ENCODE peak calls at places on chromosomes 5 and 9, in seven cellular contexts. Z, J, N, H, E, K and W are unnamed samples.

GRCh38 chr9:96203867-96204412 is 98.0 kb downstream of the HSD17B3 start:
- DNase-seq in Z (no peak), J (no peak), N (no peak), H (no peak), E (peak), K (no peak), W (no peak)

GRCh38 chr5:137370096-137370495 is 129.0 kb downstream of the SPOCK1 start:
- DNase-seq in Z (no peak), J (no peak), N (no peak), H (no peak), E (no peak), K (no peak), W (no peak)

GRCh38 chr5:175842506-175842905 is 28.9 kb upstream of the CPLX2 start:
- DNase-seq in Z (no peak), J (no peak), N (no peak), H (no peak), E (no peak), K (no peak), W (no peak)

GRCh38 chr9:4117835-4118610 is 181.8 kb downstream of the GLIS3 start:
- DNase-seq in Z (peak), J (no peak), N (no peak), H (no peak), E (no peak), K (peak), W (peak)

GRCh38 chr5:55534436-55535198 is at the start of gene PLPP1:
- DNase-seq in Z (peak), J (peak), N (peak), H (peak), E (peak), K (peak), W (peak)

GRCh38 chr9:112332272-112332671 is 1.1 kb downstream of the PTBP3 start:
- DNase-seq in Z (no peak), J (no peak), N (no peak), H (no peak), E (no peak), K (no peak), W (no peak)

GRCh38 chr5:110258460-110258859 is 468.0 kb downstream of the TMEM232 start:
- DNase-seq in Z (no peak), J (no peak), N (no peak), H (no peak), E (no peak), K (no peak), W (no peak)

GRCh38 chr9:121299467-121300282 is 31.7 kb downstream of the GSN start:
- DNase-seq in Z (no peak), J (peak), N (no peak), H (peak), E (peak), K (peak), W (peak)

GRCh38 chr5:142245776-142246175 is 79.0 kb downstream of the SPRY4 start:
- DNase-seq in Z (no peak), J (no peak), N (no peak), H (no peak), E (no peak), K (no peak), W (no peak)

GRCh38 chr5:124661317-124662141 is 84.9 kb downstream of the ZNF608 start:
- DNase-seq in Z (peak), J (no peak), N (peak), H (peak), E (no peak), K (no peak), W (no peak)

GRCh38 chr9:126398403-126399058 is 71.9 kb downstream of the MVB12B start:
- DNase-seq in Z (peak), J (peak), N (peak), H (peak), E (peak), K (peak), W (peak)

GRCh38 chr5:36662291-36662851 is 56.0 kb downstream of the SLC1A3 start:
- DNase-seq in Z (no peak), J (no peak), N (no peak), H (no peak), E (no peak), K (no peak), W (no peak)
- TF ChIP-seq POLR2A in Z (no peak), J (no peak), N (no peak), H (no peak), E (no peak), K (no peak), W (no peak)

GRCh38 chr5:122701640-122702523 is 73.0 kb upstream of the SNX2 start:
- DNase-seq in Z (no peak), J (no peak), N (no peak), H (no peak), E (no peak), K (no peak), W (no peak)
- TF ChIP-seq POLR2A in Z (no peak), J (no peak), N (no peak), H (no peak), E (no peak), K (no peak), W (peak)

GRCh38 chr5:34464820-34465219 is 191.3 kb upstream of the RAI14 start:
- DNase-seq in Z (no peak), J (no peak), N (no peak), H (no peak), E (no peak), K (no peak), W (no peak)

GRCh38 chr5:34469971-34470370 is 186.2 kb upstream of the RAI14 start:
- DNase-seq in Z (no peak), J (no peak), N (no peak), H (no peak), E (no peak), K (no peak), W (no peak)

DNA sequence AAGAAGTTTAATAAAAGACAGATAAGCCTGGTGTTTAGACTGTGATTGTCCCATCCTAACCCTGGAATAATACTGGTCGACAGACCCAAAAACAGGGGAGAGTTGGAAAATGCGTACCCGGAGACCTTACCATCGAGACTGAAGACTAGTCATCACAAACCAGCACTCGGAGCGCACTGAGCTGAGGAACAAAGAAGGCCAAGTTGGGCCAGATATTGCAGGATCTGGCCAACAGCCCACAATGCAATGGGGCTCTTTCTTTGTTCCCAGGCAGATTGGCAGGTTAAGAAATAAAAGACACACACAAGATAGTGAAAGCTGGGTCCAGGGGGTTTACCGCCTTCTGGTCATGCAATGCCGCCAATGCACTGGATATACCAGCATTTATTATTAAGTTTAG is 188.7 kb upstream of the RAI14 start:
- DNase-seq in Z (no peak), J (no peak), N (no peak), H (no peak), E (no peak), K (no peak), W (no peak)
- TF ChIP-seq POLR2A in Z (no peak), J (no peak), N (no peak), H (no peak), E (no peak), K (no peak), W (no peak)

GRCh38 chr9:122347348-122348287 is 23.2 kb upstream of the PTGS1 start:
- DNase-seq in Z (peak), J (no peak), N (no peak), H (no peak), E (no peak), K (no peak), W (no peak)

GRCh38 chr9:122348288-122348777 is 22.5 kb upstream of the PTGS1 start:
- DNase-seq in Z (no peak), J (no peak), N (no peak), H (no peak), E (no peak), K (no peak), W (no peak)

GRCh38 chr9:122349201-122349600 is 21.6 kb upstream of the PTGS1 start:
- DNase-seq in Z (no peak), J (no peak), N (no peak), H (no peak), E (no peak), K (no peak), W (no peak)

GRCh38 chr9:122348791-122349190 is 22.0 kb upstream of the PTGS1 start:
- DNase-seq in Z (peak), J (no peak), N (no peak), H (no peak), E (no peak), K (no peak), W (no peak)

DNA sequence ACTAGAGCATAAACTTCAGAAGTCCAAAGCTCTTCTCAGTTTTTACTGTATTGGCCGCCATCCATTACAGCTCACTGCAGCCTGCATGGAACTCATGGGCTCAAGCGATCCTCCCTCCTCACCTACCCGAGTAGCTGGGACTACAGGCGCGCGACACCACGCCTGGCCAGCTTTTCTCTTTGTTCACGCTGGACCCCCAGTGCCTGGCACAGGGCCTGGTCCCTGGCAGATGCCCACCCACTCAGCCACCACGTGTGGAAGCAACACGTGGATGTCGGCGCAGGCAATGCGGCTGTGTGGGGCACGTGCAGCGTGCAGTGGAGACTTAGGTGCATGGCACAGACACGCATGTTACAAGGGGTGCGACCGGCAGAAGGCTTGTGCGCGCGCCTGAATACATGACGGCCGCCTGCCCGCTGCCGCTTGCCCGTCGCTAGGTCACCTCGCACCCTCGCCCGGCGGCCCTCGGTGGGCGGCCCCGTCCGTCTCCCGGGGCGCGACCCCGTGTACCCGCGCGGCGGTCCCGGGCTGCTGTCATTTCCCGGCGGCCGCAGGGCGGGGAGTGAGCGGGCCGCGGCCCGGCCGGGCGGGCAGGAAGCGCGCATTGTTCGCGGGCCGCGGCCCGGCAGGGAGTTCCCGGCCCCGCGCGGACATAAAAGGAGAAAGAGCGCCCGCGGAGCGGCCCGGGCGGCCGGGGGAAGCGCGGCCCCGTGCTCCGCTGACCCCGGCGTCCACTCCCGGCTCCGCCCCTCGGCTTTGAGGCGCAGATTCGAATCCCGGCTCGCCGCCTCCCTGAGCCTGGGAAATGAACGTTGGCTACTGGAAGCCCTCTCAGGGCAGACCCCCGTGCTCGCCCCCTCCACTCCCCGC is 24.1 kb upstream of the PTGS1 start:
- DNase-seq in Z (peak), J (peak), N (no peak), H (peak), E (no peak), K (peak), W (no peak)
- TF ChIP-seq POLR2A in Z (no peak), J (peak), N (no peak), H (no peak), E (no peak), K (no peak), W (no peak)

DNA sequence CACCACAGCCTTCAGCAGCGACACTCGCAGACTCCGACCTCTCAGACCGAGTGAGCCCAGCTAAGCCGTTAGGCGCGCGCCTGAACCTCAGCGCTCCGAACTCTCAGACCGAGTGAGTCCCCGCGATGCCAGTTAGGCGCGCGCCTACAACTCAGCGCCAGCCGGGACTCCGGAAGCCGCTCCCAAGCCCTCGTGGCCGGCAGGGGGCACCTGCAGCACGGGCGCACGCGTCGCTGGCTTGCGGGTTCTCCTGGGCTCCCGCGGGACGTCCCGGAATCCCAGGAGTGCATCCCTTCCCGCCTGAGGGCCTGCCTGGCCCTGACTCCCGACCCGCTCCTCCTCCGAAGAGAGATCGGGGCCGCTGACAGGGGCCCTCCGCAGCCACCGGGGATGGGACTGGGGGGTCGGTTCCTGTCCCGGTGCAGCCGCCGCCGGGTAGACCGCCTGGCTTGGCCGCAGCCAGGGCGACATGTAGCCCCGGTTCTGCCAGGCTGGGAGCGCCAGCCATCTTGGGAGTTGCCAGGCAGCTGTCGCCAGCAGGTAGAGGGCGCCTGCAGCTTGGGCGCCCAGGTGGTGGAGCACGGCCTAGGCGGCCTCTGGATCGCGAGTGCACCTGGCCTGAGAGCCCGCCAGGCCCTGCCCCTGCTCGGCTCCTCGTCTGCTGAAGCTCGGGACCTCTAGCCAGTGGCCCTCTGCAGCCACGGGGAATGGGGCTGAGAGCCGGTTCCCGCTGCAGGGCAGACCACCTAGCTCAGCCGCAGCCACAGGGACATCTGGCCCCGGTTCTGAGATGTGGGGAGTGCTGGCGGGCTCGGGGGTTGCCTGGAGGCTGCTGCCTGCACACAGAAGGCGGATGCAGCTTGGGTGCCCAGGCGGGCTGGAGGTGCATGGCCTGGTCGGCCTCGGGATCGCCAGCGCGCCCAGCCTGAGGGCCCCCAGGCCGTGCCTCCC is at the start of gene ANKRD18A:
- DNase-seq in Z (peak), J (no peak), N (peak), H (peak), E (peak), K (peak), W (peak)
- TF ChIP-seq POLR2A in Z (peak), J (no peak), N (no peak), H (peak), E (no peak), K (no peak), W (no peak)

GRCh38 chr5:132820162-132820754 is 7.2 kb downstream of the SOWAHA start:
- DNase-seq in Z (peak), J (peak), N (peak), H (peak), E (peak), K (peak), W (peak)
- TF ChIP-seq POLR2A in Z (no peak), J (no peak), N (no peak), H (no peak), E (no peak), K (no peak), W (no peak)

GRCh38 chr5:173917788-173918786 is 29.9 kb downstream of the CPEB4 start:
- DNase-seq in Z (peak), J (peak), N (peak), H (peak), E (peak), K (peak), W (peak)
- TF ChIP-seq POLR2A in Z (no peak), J (peak), N (peak), H (peak), E (no peak), K (peak), W (peak)

GRCh38 chr5:36876965-36877666 is 547 bp downstream of the NIPBL start:
- DNase-seq in Z (peak), J (peak), N (peak), H (peak), E (peak), K (peak), W (no peak)

GRCh38 chr5:36875051-36875788 is 1.3 kb upstream of the NIPBL start:
- DNase-seq in Z (peak), J (peak), N (peak), H (peak), E (peak), K (peak), W (no peak)

GRCh38 chr5:36875789-36876388 is 680 bp upstream of the NIPBL start:
- DNase-seq in Z (peak), J (peak), N (peak), H (peak), E (peak), K (peak), W (peak)

GRCh38 chr5:36877667-36878420 is 1.3 kb downstream of the NIPBL start:
- DNase-seq in Z (peak), J (no peak), N (peak), H (no peak), E (no peak), K (no peak), W (no peak)

DNA sequence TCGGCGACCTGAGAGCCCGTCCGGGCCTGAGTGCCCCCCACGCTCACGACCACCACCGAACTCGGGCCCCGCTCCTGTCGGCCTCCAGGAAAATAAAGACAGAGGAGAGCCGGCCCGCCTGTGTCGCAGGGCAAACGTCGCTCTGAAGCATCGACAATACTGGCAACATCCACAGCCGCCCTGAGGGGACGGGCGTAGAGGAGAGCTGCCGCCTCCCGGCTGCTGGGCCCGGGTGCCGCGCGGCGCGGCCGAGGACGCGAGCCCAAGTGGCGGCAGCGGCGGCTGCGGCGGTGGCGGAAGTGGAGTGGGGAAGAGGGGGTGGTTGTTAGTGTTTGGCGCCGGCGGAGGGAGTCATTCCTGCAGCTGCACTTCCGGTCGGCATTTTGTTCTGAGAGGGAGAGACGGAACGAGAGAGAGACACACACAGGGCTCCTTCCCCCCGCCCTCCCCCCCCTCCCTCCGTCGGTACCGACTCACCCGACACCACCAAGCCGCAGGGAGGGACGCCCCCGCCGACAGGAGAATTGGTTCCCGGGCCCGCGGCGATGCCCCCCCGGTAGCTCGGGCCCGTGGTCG is at the start of gene NIPBL:
- DNase-seq in Z (peak), J (peak), N (peak), H (peak), E (peak), K (peak), W (peak)
- TF ChIP-seq POLR2A in Z (peak), J (peak), N (peak), H (peak), E (no peak), K (peak), W (peak)